ENCODE peak calls at places on chromosome 7, in five cellular contexts. One of them, this sample, is unnamed.

GRCh38 chr7:138951953-138952352 is 29.2 kb downstream of the KIAA1549 start:
- DNase-seq in effector memory CD4-positive, alpha-beta T cell: no peak
- DNase-seq in skeletal muscle cell: no peak
- DNase-seq in heart left ventricle: no peak
- DNase-seq in BE2C: peak; percentile 39
- DNase-seq in this sample: no peak

GRCh38 chr7:132904209-132904608 is 177.7 kb downstream of the CHCHD3 start:
- DNase-seq in effector memory CD4-positive, alpha-beta T cell: no peak
- DNase-seq in skeletal muscle cell: no peak
- DNase-seq in heart left ventricle: no peak
- DNase-seq in BE2C: no peak
- DNase-seq in this sample: no peak

GRCh38 chr7:139648941-139649425 is 125.5 kb downstream of the CLEC2L start:
- DNase-seq in effector memory CD4-positive, alpha-beta T cell: no peak
- DNase-seq in skeletal muscle cell: no peak
- DNase-seq in heart left ventricle: peak; percentile 55
- DNase-seq in BE2C: no peak
- DNase-seq in this sample: no peak

GRCh38 chr7:41047192-41047591 is 655.7 kb downstream of the INHBA start:
- DNase-seq in effector memory CD4-positive, alpha-beta T cell: no peak
- DNase-seq in skeletal muscle cell: no peak
- DNase-seq in heart left ventricle: no peak
- DNase-seq in BE2C: no peak
- DNase-seq in this sample: no peak

GRCh38 chr7:22860337-22860736 is 37.7 kb upstream of the TOMM7 start:
- DNase-seq in effector memory CD4-positive, alpha-beta T cell: no peak
- DNase-seq in skeletal muscle cell: no peak
- DNase-seq in heart left ventricle: no peak
- DNase-seq in BE2C: no peak
- DNase-seq in this sample: no peak

GRCh38 chr7:142152076-142152475 is 40.6 kb downstream of the MGAM2 start:
- DNase-seq in effector memory CD4-positive, alpha-beta T cell: no peak
- DNase-seq in skeletal muscle cell: no peak
- DNase-seq in heart left ventricle: no peak
- DNase-seq in BE2C: no peak
- DNase-seq in this sample: no peak

GRCh38 chr7:70380315-70381027 is 751.5 kb upstream of the GALNT17 start:
- DNase-seq in effector memory CD4-positive, alpha-beta T cell: no peak
- DNase-seq in skeletal muscle cell: no peak
- DNase-seq in heart left ventricle: peak; percentile 56
- DNase-seq in BE2C: no peak
- DNase-seq in this sample: peak; percentile 63

GRCh38 chr7:43872401-43873165 is 3.3 kb upstream of the MRPS24 start:
- DNase-seq in effector memory CD4-positive, alpha-beta T cell: no peak
- DNase-seq in skeletal muscle cell: peak; percentile 83
- DNase-seq in heart left ventricle: peak; percentile 63
- DNase-seq in BE2C: no peak
- DNase-seq in this sample: peak; percentile 85

GRCh38 chr7:36264123-36264916 is 111.3 kb downstream of the EEPD1 start:
- DNase-seq in effector memory CD4-positive, alpha-beta T cell: no peak
- DNase-seq in skeletal muscle cell: no peak
- DNase-seq in heart left ventricle: no peak
- DNase-seq in BE2C: no peak
- DNase-seq in this sample: no peak

GRCh38 chr7:132508724-132509348 is 67.4 kb downstream of the PLXNA4 start:
- DNase-seq in effector memory CD4-positive, alpha-beta T cell: no peak
- DNase-seq in skeletal muscle cell: no peak
- DNase-seq in heart left ventricle: no peak
- DNase-seq in BE2C: peak; percentile 52
- DNase-seq in this sample: no peak

GRCh38 chr7:4227105-4228010 is 454.7 kb upstream of the FOXK1 start:
- DNase-seq in effector memory CD4-positive, alpha-beta T cell: no peak
- DNase-seq in skeletal muscle cell: peak; percentile 14
- DNase-seq in heart left ventricle: no peak
- DNase-seq in BE2C: no peak
- DNase-seq in this sample: peak; percentile 11

GRCh38 chr7:98085674-98086073 is 21.0 kb upstream of the LMTK2 start:
- DNase-seq in effector memory CD4-positive, alpha-beta T cell: no peak
- DNase-seq in skeletal muscle cell: no peak
- DNase-seq in heart left ventricle: no peak
- DNase-seq in BE2C: no peak
- DNase-seq in this sample: no peak

GRCh38 chr7:26101471-26102151 is 50.4 kb upstream of the NFE2L3 start:
- DNase-seq in effector memory CD4-positive, alpha-beta T cell: no peak
- DNase-seq in skeletal muscle cell: no peak
- DNase-seq in heart left ventricle: no peak
- DNase-seq in BE2C: no peak
- DNase-seq in this sample: no peak

GRCh38 chr7:26105206-26105605 is 46.8 kb upstream of the NFE2L3 start:
- DNase-seq in effector memory CD4-positive, alpha-beta T cell: no peak
- DNase-seq in skeletal muscle cell: no peak
- DNase-seq in heart left ventricle: no peak
- DNase-seq in BE2C: no peak
- DNase-seq in this sample: no peak

GRCh38 chr7:26102176-26102575 is 49.8 kb upstream of the NFE2L3 start:
- DNase-seq in effector memory CD4-positive, alpha-beta T cell: no peak
- DNase-seq in skeletal muscle cell: no peak
- DNase-seq in heart left ventricle: no peak
- DNase-seq in BE2C: no peak
- DNase-seq in this sample: no peak

GRCh38 chr7:26105931-26106330 is 46.1 kb upstream of the NFE2L3 start:
- DNase-seq in effector memory CD4-positive, alpha-beta T cell: no peak
- DNase-seq in skeletal muscle cell: no peak
- DNase-seq in heart left ventricle: no peak
- DNase-seq in BE2C: no peak
- DNase-seq in this sample: no peak

GRCh38 chr7:26103541-26104070 is 48.4 kb upstream of the NFE2L3 start:
- DNase-seq in effector memory CD4-positive, alpha-beta T cell: no peak
- DNase-seq in skeletal muscle cell: no peak
- DNase-seq in heart left ventricle: no peak
- DNase-seq in BE2C: no peak
- DNase-seq in this sample: no peak
- H3K4me3 ChIP-seq in effector memory CD4-positive, alpha-beta T cell: no peak overlapping the region
- H3K4me3 ChIP-seq in skeletal muscle cell: no peak overlapping the region
- H3K4me3 ChIP-seq in heart left ventricle: no peak overlapping the region
- H3K4me3 ChIP-seq in BE2C: no peak overlapping the region
- H3K4me3 ChIP-seq in this sample: no peak overlapping the region

GRCh38 chr7:2735744-2736143 is 47.7 kb downstream of the AMZ1 start:
- DNase-seq in effector memory CD4-positive, alpha-beta T cell: no peak
- DNase-seq in skeletal muscle cell: no peak
- DNase-seq in heart left ventricle: peak; percentile 23
- DNase-seq in BE2C: no peak
- DNase-seq in this sample: no peak

GRCh38 chr7:2734761-2735571 is 47.0 kb downstream of the AMZ1 start:
- DNase-seq in effector memory CD4-positive, alpha-beta T cell: no peak
- DNase-seq in skeletal muscle cell: no peak
- DNase-seq in heart left ventricle: peak; percentile 65
- DNase-seq in BE2C: no peak
- DNase-seq in this sample: no peak

GRCh38 chr7:2732959-2733584 is 45.1 kb downstream of the AMZ1 start:
- DNase-seq in effector memory CD4-positive, alpha-beta T cell: no peak
- DNase-seq in skeletal muscle cell: no peak
- DNase-seq in heart left ventricle: peak; percentile 88
- DNase-seq in BE2C: no peak
- DNase-seq in this sample: peak; percentile 65

GRCh38 chr7:2732388-2732787 is 44.4 kb downstream of the AMZ1 start:
- DNase-seq in effector memory CD4-positive, alpha-beta T cell: no peak
- DNase-seq in skeletal muscle cell: no peak
- DNase-seq in heart left ventricle: peak; percentile 21
- DNase-seq in BE2C: no peak
- DNase-seq in this sample: no peak

GRCh38 chr7:2734084-2734601 is 46.1 kb downstream of the AMZ1 start:
- DNase-seq in effector memory CD4-positive, alpha-beta T cell: no peak
- DNase-seq in skeletal muscle cell: no peak
- DNase-seq in heart left ventricle: peak; percentile 14
- DNase-seq in BE2C: no peak
- DNase-seq in this sample: no peak
- H3K4me3 ChIP-seq in effector memory CD4-positive, alpha-beta T cell: no peak overlapping the region
- H3K4me3 ChIP-seq in skeletal muscle cell: no peak overlapping the region
- H3K4me3 ChIP-seq in heart left ventricle: no peak overlapping the region
- H3K4me3 ChIP-seq in BE2C: no peak overlapping the region
- H3K4me3 ChIP-seq in this sample: no peak overlapping the region

DNA sequence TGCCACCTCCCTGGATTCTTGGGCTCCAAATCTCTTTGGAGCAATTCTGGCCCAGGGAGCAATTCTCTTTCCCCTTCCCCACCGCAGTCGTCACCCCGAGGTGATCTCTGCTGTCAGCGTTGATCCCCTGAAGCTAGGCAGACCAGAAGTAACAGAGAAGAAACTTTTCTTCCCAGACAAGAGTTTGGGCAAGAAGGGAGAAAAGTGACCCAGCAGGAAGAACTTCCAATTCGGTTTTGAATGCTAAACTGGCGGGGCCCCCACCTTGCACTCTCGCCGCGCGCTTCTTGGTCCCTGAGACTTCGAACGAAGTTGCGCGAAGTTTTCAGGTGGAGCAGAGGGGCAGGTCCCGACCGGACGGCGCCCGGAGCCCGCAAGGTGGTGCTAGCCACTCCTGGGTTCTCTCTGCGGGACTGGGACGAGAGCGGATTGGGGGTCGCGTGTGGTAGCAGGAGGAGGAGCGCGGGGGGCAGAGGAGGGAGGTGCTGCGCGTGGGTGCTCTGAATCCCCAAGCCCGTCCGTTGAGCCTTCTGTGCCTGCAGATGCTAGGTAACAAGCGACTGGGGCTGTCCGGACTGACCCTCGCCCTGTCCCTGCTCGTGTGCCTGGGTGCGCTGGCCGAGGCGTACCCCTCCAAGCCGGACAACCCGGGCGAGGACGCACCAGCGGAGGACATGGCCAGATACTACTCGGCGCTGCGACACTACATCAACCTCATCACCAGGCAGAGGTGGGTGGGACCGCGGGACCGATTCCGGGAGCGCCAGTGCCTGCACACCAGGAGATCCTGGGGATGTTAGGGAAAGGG is 913 bp downstream of the NPY start:
- DNase-seq in effector memory CD4-positive, alpha-beta T cell: no peak
- DNase-seq in skeletal muscle cell: no peak
- DNase-seq in heart left ventricle: no peak
- DNase-seq in BE2C: no peak
- DNase-seq in this sample: no peak
- H3K4me3 ChIP-seq in effector memory CD4-positive, alpha-beta T cell: peak overlapping the region; percentile 30
- H3K4me3 ChIP-seq in skeletal muscle cell: no peak overlapping the region
- H3K4me3 ChIP-seq in heart left ventricle: no peak overlapping the region
- H3K4me3 ChIP-seq in BE2C: peak overlapping the region; percentile 49
- H3K4me3 ChIP-seq in this sample: no peak overlapping the region

GRCh38 chr7:157013602-157014549 is 3.4 kb upstream of the MNX1 start:
- DNase-seq in effector memory CD4-positive, alpha-beta T cell: no peak
- DNase-seq in skeletal muscle cell: no peak
- DNase-seq in heart left ventricle: no peak
- DNase-seq in BE2C: no peak
- DNase-seq in this sample: no peak
- H3K4me3 ChIP-seq in effector memory CD4-positive, alpha-beta T cell: no peak overlapping the region
- H3K4me3 ChIP-seq in skeletal muscle cell: no peak overlapping the region
- H3K4me3 ChIP-seq in heart left ventricle: no peak overlapping the region
- H3K4me3 ChIP-seq in BE2C: no peak overlapping the region
- H3K4me3 ChIP-seq in this sample: no peak overlapping the region

GRCh38 chr7:1536768-1537630 is 6.5 kb downstream of the MAFK start:
- DNase-seq in effector memory CD4-positive, alpha-beta T cell: no peak
- DNase-seq in skeletal muscle cell: peak; percentile 96
- DNase-seq in heart left ventricle: peak; percentile 98
- DNase-seq in BE2C: peak; percentile 79
- DNase-seq in this sample: peak; percentile 97
- H3K4me3 ChIP-seq in effector memory CD4-positive, alpha-beta T cell: no peak overlapping the region
- H3K4me3 ChIP-seq in skeletal muscle cell: peak overlapping the region; percentile 38
- H3K4me3 ChIP-seq in heart left ventricle: peak overlapping the region; percentile 66
- H3K4me3 ChIP-seq in BE2C: no peak overlapping the region
- H3K4me3 ChIP-seq in this sample: peak overlapping the region; percentile 60